ENCODE peak calls at places on chromosome 9, in eight cellular contexts. U, P, D, R, J, S, C and E are unnamed samples.

GRCh38 chr9:89483592-89484474 is 14.1 kb downstream of the SEMA4D start:
- DNase-seq in R (no peak), J (no peak), P (no peak), U (no peak), C (peak; percentile 95), D (no peak), S (peak; percentile 87), E (peak; percentile 91)

GRCh38 chr9:83649080-83649479 is 26.1 kb downstream of the IDNK start:
- DNase-seq in D (peak; percentile 71), U (peak; percentile 41), J (peak; percentile 81), S (peak; percentile 70), C (peak; percentile 91), P (peak; percentile 63), R (peak; percentile 68), E (peak; percentile 80)

GRCh38 chr9:120680579-120680978 is 33.7 kb downstream of the MEGF9 start:
- DNase-seq in C (no peak), J (no peak), P (no peak), U (no peak), D (no peak), S (no peak), R (no peak), E (no peak)

GRCh38 chr9:87270241-87271234 is 227.1 kb upstream of the DAPK1 start:
- DNase-seq in C (no peak), J (no peak), S (no peak), P (peak; percentile 36), R (peak; percentile 35), U (no peak), D (no peak), E (no peak)

GRCh38 chr9:4970970-4971641 is 14.0 kb upstream of the JAK2 start:
- DNase-seq in J (no peak), S (peak; percentile 65), C (no peak), D (no peak), R (no peak), U (no peak), P (no peak), E (peak; percentile 89)

GRCh38 chr9:137171149-137172063 is at the start of gene TMEM210:
- DNase-seq in P (no peak), D (no peak), J (no peak), U (no peak), C (no peak), S (no peak), R (no peak), E (no peak)

GRCh38 chr9:94867281-94867841 is 140.9 kb downstream of the AOPEP start:
- DNase-seq in D (peak; percentile 70), U (peak; percentile 79), P (peak; percentile 44), J (no peak), R (peak; percentile 62), C (no peak), S (no peak), E (no peak)

GRCh38 chr9:69149321-69149807 is 24.7 kb upstream of the TJP2 start:
- DNase-seq in S (no peak), J (peak; percentile 53), P (no peak), C (no peak), U (no peak), D (no peak), R (no peak), E (no peak)

GRCh38 chr9:109793196-109793595 is 13.2 kb downstream of the PALM2AKAP2 start:
- DNase-seq in R (no peak), P (no peak), J (no peak), C (no peak), D (peak; percentile 55), U (peak; percentile 83), S (no peak), E (no peak)

GRCh38 chr9:2787065-2787464 is 56.8 kb downstream of the PUM3 start:
- DNase-seq in C (no peak), D (no peak), R (no peak), P (no peak), S (no peak), J (no peak), U (peak; percentile 4), E (no peak)

GRCh38 chr9:21591221-21592062 is 109.3 kb upstream of the IFNE start:
- DNase-seq in P (peak; percentile 48), D (peak; percentile 38), C (no peak), S (no peak), J (no peak), R (peak; percentile 13), U (peak; percentile 90), E (peak; percentile 79)

GRCh38 chr9:33798545-33798944 is 3.2 kb downstream of the PRSS3 start:
- DNase-seq in C (no peak), J (no peak), S (no peak), P (no peak), R (no peak), D (no peak), U (no peak), E (no peak)
- TF ChIP-seq CTCF in C (no peak), J (no peak), S (no peak), P (no peak), R (no peak), D (no peak), U (no peak), E (no peak)

DNA sequence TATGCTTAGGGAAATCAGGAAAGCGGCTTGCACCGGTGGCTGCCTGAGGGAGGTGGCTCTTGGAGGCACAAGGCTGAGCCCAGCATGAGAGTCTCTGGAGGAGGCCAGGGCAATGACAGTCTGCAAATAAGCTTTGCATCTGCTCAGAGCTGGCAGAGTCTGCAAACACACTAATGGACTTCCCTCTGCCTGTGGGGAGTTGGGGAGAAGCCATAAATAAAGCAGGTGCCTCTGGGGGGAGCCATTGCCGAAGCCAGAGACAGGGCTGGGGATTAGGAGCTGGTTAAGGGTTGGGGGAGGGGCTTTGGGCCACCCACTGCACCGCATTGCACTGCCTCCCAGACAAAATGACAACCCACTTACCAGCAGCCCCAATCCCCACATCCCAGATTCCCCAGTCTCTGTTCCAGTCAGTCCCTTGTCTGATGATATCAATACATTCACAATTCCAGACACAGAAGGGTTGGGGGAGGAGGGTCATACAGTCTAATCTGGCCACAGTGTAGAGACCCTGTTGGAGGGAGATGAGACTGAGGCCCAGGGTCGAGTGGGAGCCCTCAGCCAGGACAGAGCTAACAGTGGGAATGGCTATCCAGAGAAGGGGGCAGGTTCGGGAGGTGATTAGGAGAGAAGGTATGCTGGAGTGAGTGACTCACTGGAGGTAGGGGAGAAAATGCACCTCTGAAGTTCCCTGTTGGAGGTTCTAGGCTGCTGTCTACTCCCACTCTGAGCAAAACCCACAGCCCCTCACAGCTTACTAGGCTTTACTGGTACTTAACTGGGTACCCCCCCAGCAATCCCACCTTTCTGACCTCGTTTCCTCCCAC is 53.7 kb downstream of the PAX5 start:
- DNase-seq in P (no peak), R (no peak), C (no peak), J (peak; percentile 88), D (no peak), S (peak; percentile 53), U (peak; percentile 48), E (peak; percentile 32)
- TF ChIP-seq CTCF in P (no peak), R (no peak), C (no peak), J (peak; percentile 68), D (no peak), S (peak; percentile 27), U (peak; percentile 35), E (no peak)

GRCh38 chr9:135975834-135976233 is 14.7 kb upstream of the UBAC1 start:
- DNase-seq in D (no peak), P (no peak), S (no peak), J (no peak), C (no peak), U (no peak), R (no peak), E (no peak)
- TF ChIP-seq CTCF in D (no peak), P (no peak), S (no peak), J (no peak), C (no peak), U (no peak), R (no peak), E (no peak)

DNA sequence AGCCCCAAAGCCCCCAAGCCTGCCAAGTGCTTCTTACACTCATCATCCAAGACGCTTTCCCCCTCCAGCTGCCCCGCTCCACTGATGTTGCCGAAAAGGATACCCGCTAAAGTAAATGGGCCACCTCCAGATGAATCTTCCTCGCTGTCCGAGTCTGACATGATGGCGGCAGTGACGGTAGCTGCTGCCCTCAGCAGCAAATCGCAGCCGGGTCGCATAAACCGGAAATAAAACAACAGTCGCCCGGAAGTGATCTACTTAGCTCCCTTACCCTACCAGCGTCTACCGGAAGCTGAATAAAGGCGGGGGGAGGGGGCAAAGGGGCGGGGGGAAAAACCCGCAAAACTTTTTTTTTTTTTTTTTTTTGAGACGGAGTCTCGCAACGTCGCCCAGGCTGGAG is at the start of gene TAF1L:
- DNase-seq in C (no peak), R (no peak), J (no peak), S (no peak), D (no peak), P (no peak), U (no peak), E (no peak)
- TF ChIP-seq CTCF in C (no peak), R (no peak), J (no peak), S (no peak), D (no peak), P (no peak), U (no peak), E (no peak)

DNA sequence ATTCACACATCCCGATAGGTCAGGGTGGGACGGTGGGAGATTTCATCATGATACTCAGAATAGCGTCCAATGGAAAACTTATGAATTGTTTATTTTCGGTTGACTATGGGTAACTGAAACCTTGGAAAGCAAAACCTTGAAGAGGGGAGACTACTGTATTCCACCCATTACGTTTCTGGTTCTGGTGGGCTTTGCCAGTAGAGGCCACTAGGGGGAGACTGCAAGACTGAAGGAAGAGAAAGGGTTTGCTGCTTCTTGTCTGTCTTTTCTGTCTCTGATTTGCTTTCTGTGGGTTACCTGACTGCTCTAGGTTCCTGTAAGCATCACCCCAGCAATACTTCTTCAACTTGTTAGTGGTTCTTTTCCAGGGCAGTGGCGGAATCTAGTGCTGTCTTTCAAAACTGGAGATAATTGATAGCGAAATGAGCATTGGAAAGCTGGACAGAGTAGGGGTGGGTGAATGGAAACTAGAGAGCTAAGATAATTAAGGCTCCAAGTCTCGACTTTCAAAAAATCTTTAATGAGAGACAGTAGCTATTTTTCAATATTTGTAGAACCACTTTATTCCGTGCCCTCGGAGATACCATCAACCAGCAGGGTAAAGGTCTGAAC is 27.0 kb downstream of the GRIN3A start:
- DNase-seq in D (no peak), J (peak; percentile 67), U (peak; percentile 4), C (no peak), R (no peak), P (no peak), S (peak; percentile 24), E (peak; percentile 52)
- TF ChIP-seq CTCF in D (peak; percentile 34), J (peak; percentile 96), U (peak; percentile 68), C (no peak), R (peak; percentile 54), P (peak; percentile 18), S (peak; percentile 53), E (peak; percentile 67)

DNA sequence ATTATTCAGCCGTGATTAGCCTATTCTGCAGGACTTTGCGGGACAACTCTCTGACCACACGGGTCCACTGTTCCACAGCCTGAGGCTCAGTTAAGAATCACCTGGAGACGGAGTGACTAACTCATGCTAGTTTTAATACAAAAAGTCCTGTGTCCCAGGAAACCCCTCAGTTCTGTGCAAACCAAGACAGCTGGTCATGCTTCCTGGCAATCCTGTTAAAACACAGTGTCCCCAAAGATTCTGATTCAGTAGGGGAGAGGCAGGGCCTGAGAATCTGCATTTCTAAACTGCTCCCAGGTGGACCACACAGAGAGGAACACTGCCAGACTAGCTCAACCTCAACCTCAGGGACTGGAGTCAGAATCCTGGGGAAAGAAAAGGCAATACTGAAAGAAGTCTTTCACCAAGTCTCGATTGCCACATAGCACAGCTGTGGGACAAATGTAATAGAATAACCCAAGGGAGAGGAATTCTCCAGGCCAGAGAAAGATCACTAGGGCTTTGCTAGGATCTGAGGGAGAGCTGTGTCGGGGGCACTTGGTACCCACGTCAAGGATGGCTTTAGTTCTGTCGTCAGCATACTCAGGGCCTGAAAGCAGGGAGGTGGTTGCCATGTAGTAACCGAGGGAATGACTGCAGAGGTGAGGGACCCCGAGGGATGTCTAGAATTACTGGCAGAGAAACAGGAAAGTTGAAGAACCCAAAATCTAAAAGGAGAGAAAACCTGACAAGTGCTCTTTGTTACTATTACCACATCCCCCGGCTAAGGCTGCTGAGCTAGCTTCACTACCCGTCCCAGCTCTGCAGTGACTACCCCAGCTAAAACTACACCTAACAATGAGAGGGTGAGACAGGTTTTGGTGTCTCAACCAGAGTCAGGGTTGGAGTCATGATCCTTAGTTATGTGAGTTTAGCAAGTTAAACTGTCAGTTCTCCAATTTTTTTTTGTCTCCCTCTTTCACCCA is 8.6 kb downstream of the SUSD1 start:
- DNase-seq in S (no peak), R (no peak), P (peak; percentile 63), D (no peak), U (peak; percentile 85), J (peak; percentile 30), C (no peak), E (no peak)
- TF ChIP-seq CTCF in S (no peak), R (peak; percentile 13), P (no peak), D (no peak), U (peak; percentile 56), J (peak; percentile 36), C (no peak), E (no peak)